ENCODE peak calls at places on chromosomes 3 and 15, in nine cellular contexts. R is foreskin keratinocyte, W is tibial artery, M is endothelial cell, E is astrocyte of the spinal cord, B is bronchial epithelial cell, J is AG09309, F is kidney, I is SK-N-SH. O is an unnamed sample.

GRCh38 chr15:67372563-67372962 is 118.0 kb downstream of the IQCH start:
- DNase-seq in W (no peak), B (no peak), M (no peak), F (no peak), J (no peak), E (no peak), R (no peak), I (no peak), O (no peak)

GRCh38 chr3:195123196-195123805 is 147.7 kb downstream of the XXYLT1 start:
- DNase-seq in B (no peak), R (no peak), J (no peak), F (no peak), E (no peak), I (peak; percentile 70), W (no peak), M (no peak), O (no peak)

GRCh38 chr15:70794596-70795310 is 31.4 kb upstream of the UACA start:
- DNase-seq in B (no peak), R (no peak), J (no peak), F (no peak), E (peak; percentile 88), M (no peak), I (no peak), W (no peak), O (no peak)

GRCh38 chr3:52432225-52432624 is 12.7 kb downstream of the SEMA3G start:
- DNase-seq in E (no peak), F (peak; percentile 58), M (no peak), W (peak; percentile 24), I (no peak), J (no peak), B (no peak), R (no peak), O (no peak)

GRCh38 chr3:354433-354832 is 157.9 kb downstream of the CHL1 start:
- DNase-seq in M (peak; percentile 22), F (no peak), B (peak; percentile 62), E (peak; percentile 49), W (no peak), R (peak; percentile 57), I (peak; percentile 35), J (peak; percentile 4), O (peak; percentile 30)

GRCh38 chr3:154050216-154050615 is 71.0 kb upstream of the ARHGEF26 start:
- DNase-seq in R (no peak), W (no peak), J (no peak), B (no peak), E (no peak), I (no peak), M (no peak), F (no peak), O (no peak)

GRCh38 chr15:73876779-73877178 is 3.4 kb downstream of the TBC1D21 start:
- DNase-seq in J (no peak), F (no peak), I (no peak), E (no peak), W (no peak), B (no peak), M (no peak), R (no peak), O (no peak)

GRCh38 chr3:35944915-35945710 is 305.8 kb downstream of the ARPP21 start:
- DNase-seq in J (no peak), F (no peak), B (peak; percentile 82), R (peak; percentile 77), W (no peak), E (peak; percentile 29), I (no peak), M (no peak), O (no peak)

DNA sequence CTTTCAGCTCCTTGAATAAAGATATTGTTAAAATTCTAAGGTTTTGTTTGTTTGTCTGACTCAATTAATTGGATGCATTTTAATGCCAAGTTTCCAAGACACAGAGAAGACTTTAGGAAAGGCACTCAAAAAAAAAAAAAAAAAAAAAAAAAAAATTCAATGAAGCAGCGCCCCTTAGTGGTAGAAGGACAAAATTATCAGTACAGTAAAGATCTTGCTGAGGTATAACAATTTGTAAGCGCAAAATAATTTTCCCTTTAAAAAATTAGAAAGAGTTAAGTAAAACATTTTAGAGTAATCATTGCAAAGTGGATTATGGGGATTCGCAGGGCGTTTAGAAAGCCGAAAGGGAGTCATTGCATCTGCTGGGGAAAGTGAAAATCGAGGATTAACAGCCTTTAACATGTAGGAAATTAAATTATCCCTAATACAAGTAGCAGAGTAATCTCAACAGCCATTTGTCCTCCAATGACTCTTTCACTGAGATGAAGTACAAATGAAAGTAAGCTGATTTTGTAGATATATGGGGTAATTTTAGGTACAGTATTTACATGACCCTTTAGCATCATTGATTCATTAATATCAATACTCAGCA is 5.8 kb upstream of the DIS3L start:
- DNase-seq in E (peak; percentile 54), I (peak; percentile 41), F (no peak), B (peak; percentile 17), R (no peak), W (no peak), J (no peak), M (no peak), O (peak; percentile 52)
- TF ChIP-seq CTCF in E (peak; percentile 57), I (peak; percentile 73), F (peak; percentile 53), B (peak; percentile 43), R (peak; percentile 65), W (peak; percentile 45), J (peak; percentile 52), M (peak; percentile 90), O (peak; percentile 24)

GRCh38 chr3:182620715-182621434 is 172.4 kb upstream of the ATP11B start:
- DNase-seq in J (no peak), R (no peak), B (no peak), W (no peak), F (no peak), I (no peak), E (no peak), M (no peak), O (no peak)

GRCh38 chr3:182621435-182622240 is 171.7 kb upstream of the ATP11B start:
- DNase-seq in B (no peak), F (no peak), W (no peak), I (peak; percentile 26), M (no peak), J (no peak), R (no peak), E (no peak), O (no peak)

GRCh38 chr3:182617511-182617910 is 175.8 kb upstream of the ATP11B start:
- DNase-seq in F (no peak), R (peak; percentile 89), I (no peak), E (no peak), W (no peak), B (peak; percentile 76), J (no peak), M (no peak), O (no peak)

GRCh38 chr3:182618981-182619591 is 174.2 kb upstream of the ATP11B start:
- DNase-seq in W (no peak), R (peak; percentile 98), F (no peak), J (no peak), M (no peak), E (peak; percentile 72), B (peak; percentile 85), I (no peak), O (no peak)

DNA sequence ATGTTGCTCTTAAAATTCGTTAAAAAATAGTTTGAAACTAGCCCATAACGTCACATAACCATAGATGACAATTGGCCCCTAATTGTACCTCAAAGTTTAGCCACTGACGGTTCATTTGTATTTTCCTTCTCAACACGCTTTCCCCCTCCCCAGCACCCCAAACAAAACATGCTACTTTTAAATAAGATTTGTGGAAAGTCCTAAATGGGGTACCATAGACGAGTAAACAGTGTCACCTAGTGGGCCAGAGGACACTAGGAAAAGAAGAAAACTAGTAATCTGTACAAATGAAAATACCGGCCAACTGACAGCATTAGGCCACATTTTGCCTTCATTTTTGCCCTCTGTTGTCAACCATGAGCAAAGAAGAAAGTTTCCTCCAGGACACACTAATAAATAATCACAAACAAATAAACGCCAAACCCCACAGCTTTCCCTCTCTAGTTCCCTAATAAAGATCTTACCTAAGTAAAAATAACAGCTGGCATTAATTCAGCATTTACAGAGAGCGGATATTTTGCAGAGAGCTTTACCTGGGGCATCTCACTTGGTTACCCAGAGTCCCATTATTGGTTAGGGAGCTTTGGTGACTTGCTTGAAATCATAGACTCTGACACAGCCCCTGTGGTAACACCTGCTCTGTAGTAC is 175.1 kb upstream of the ATP11B start:
- DNase-seq in F (no peak), W (no peak), B (peak; percentile 59), R (peak; percentile 70), E (peak; percentile 63), I (no peak), J (no peak), M (no peak), O (no peak)
- TF ChIP-seq CTCF in F (peak; percentile 36), W (no peak), B (peak; percentile 64), R (peak; percentile 93), E (peak; percentile 59), I (peak; percentile 58), J (no peak), M (peak; percentile 33), O (peak; percentile 44)

GRCh38 chr3:37254316-37254715 is 79.9 kb upstream of the LRRFIP2 start:
- DNase-seq in M (no peak), W (no peak), J (no peak), E (no peak), R (no peak), B (no peak), F (no peak), I (no peak), O (no peak)

GRCh38 chr3:37255990-37256308 is 81.6 kb upstream of the LRRFIP2 start:
- DNase-seq in J (no peak), I (no peak), B (no peak), M (no peak), E (no peak), R (no peak), F (no peak), W (no peak), O (no peak)

GRCh38 chr3:37259291-37259690 is 84.9 kb upstream of the LRRFIP2 start:
- DNase-seq in R (no peak), I (no peak), F (no peak), B (no peak), W (no peak), M (no peak), J (no peak), E (no peak), O (no peak)

GRCh38 chr3:37257581-37257980 is 83.2 kb upstream of the LRRFIP2 start:
- DNase-seq in J (no peak), W (no peak), I (no peak), R (no peak), B (no peak), E (no peak), F (no peak), M (no peak), O (no peak)

DNA sequence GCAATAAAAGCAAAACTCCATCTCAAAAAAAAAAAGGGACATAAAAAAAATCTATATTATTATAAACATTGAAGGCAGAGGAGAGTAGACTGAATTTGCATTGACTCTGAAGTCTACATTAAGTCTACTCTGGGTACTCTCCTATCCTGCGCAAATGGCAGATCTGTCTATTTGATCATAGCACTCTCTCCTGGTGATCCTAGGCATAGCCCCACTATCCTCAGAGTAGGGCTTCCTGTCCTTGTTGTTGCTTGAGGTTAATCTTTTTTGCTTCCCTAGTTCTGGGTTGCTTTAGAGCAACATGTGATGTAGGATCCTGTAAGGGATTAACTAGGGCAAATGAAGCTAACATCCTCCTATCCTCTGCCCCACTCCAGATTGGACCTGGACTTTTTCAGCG is 82.1 kb upstream of the LRRFIP2 start:
- DNase-seq in E (no peak), F (no peak), R (no peak), I (no peak), J (no peak), W (no peak), B (no peak), M (no peak), O (no peak)
- TF ChIP-seq CTCF in E (peak; percentile 26), F (peak; percentile 19), R (peak; percentile 59), I (peak; percentile 45), J (peak; percentile 10), W (no peak), B (peak; percentile 7), M (no peak), O (no peak)

GRCh38 chr15:29922191-29922590 is 99.9 kb upstream of the TJP1 start:
- DNase-seq in F (no peak), W (no peak), E (no peak), R (no peak), I (no peak), J (no peak), B (no peak), M (no peak), O (no peak)

GRCh38 chr15:29921130-29921601 is 98.9 kb upstream of the TJP1 start:
- DNase-seq in R (peak; percentile 93), W (no peak), I (no peak), B (peak; percentile 82), F (peak; percentile 39), M (peak; percentile 32), E (no peak), J (no peak), O (no peak)

GRCh38 chr15:29926083-29926388 is 103.8 kb upstream of the TJP1 start:
- DNase-seq in J (no peak), W (no peak), B (no peak), M (no peak), I (no peak), R (no peak), F (no peak), E (no peak), O (no peak)

GRCh38 chr15:29924750-29925149 is 102.5 kb upstream of the TJP1 start:
- DNase-seq in M (peak; percentile 56), R (peak; percentile 84), J (no peak), E (peak; percentile 66), I (no peak), F (no peak), W (peak; percentile 66), B (peak; percentile 74), O (no peak)

DNA sequence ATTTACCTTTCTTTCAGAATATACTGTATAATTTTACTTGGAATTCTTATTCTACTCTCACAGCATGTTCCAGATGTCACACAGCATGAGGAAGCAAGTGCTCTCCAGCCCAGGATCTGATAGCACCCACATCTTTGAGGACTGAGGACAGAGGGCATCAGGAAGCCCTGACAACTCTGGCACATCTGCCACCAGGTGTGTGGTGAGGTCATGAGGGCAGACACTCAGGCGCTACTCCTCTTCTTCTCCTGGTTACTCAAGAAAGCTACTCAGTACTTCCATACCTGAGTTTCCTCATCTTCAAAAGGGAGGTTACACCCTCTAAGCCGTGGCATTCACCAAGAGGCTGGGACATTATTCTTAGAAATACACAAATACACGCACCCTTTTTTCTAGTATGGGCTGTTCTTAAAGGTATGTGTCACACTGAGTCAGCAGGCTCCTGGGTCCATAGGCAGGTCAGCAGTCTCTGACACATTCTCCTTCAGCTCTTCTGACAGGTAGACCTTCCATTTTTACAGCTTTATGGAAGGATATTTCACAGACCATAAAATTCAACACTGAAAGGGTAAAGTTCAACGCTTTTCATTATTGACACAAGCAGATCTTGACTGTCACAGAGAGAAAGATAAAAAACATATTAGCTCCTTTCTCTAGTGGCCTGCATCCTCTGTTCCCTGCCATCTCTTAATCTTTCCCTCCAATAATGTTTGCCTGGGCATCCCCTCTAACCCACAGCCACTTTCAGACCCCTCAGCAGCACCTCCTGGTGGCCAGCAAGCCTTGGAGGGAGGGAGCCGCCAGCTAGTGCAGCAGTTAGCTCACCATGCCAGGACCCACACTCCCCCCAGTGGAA is 103.2 kb upstream of the TJP1 start:
- DNase-seq in B (peak; percentile 96), F (peak; percentile 83), E (peak; percentile 83), W (peak; percentile 87), R (peak; percentile 96), M (peak; percentile 94), J (peak; percentile 44), I (peak; percentile 79), O (no peak)
- TF ChIP-seq CTCF in B (peak; percentile 45), F (peak; percentile 40), E (peak; percentile 94), W (peak; percentile 89), R (peak; percentile 83), M (peak; percentile 76), J (peak; percentile 92), I (peak; percentile 86), O (peak; percentile 5)

O was measured in GM13976.